ENCODE peak calls at places on chromosomes 1 and 21, in four cellular contexts. K, G, T and W are unnamed samples.

GRCh38 chr1:183318433-183318832 is 99.7 kb downstream of the NMNAT2 start:
- DNase-seq in T (no peak), G (peak), K (peak), W (peak)

GRCh38 chr1:153678519-153679336 is at the start of gene NPR1:
- DNase-seq in T (no peak), K (peak), G (no peak), W (peak)

GRCh38 chr1:6082430-6082971 is 36.8 kb downstream of the KCNAB2 start:
- DNase-seq in G (peak), T (no peak), K (no peak), W (peak)

GRCh38 chr1:101235696-101236545 is 898 bp upstream of the S1PR1 start:
- DNase-seq in K (peak), T (no peak), G (no peak), W (peak)

GRCh38 chr1:198741744-198742143 is 102.9 kb downstream of the PTPRC start:
- DNase-seq in G (no peak), T (no peak), K (no peak), W (peak)

GRCh38 chr1:165910764-165911421 is 83.5 kb downstream of the UCK2 start:
- DNase-seq in G (peak), T (no peak), K (peak), W (no peak)

GRCh38 chr1:114979278-114979891 is 50.2 kb upstream of the TSHB start:
- DNase-seq in K (peak), G (peak), T (peak), W (peak)

GRCh38 chr1:194084755-194085154 is 898.3 kb upstream of the B3GALT2 start:
- DNase-seq in K (no peak), T (no peak), G (no peak), W (no peak)

GRCh38 chr1:46643368-46643775 is 24.8 kb downstream of the ATPAF1 start:
- DNase-seq in T (no peak), G (peak), K (peak), W (no peak)

GRCh38 chr1:67701876-67702275 is 16.9 kb downstream of the GADD45A start:
- DNase-seq in T (no peak), K (no peak), G (no peak), W (no peak)

GRCh38 chr1:168360622-168361021 is 79.9 kb downstream of the TBX19 start:
- DNase-seq in T (no peak), K (no peak), G (no peak), W (no peak)

GRCh38 chr1:188365874-188366273 is 1537.1 kb downstream of the PLA2G4A start:
- DNase-seq in G (no peak), K (no peak), T (no peak), W (peak)

GRCh38 chr1:10724052-10724494 is 72.4 kb downstream of the CASZ1 start:
- DNase-seq in K (no peak), T (peak), G (no peak), W (no peak)

GRCh38 chr1:83796409-83796808 is 202.5 kb downstream of the TTLL7 start:
- DNase-seq in K (no peak), G (no peak), T (no peak), W (peak)

GRCh38 chr1:35264861-35265260 is 3.6 kb upstream of the ZMYM4 start:
- DNase-seq in G (peak), K (peak), T (no peak), W (peak)

GRCh38 chr1:67616394-67616985 is 68.5 kb upstream of the GADD45A start:
- DNase-seq in K (peak), T (no peak), G (no peak), W (no peak)

GRCh38 chr1:1599919-1600860 is at the start of gene FNDC10:
- DNase-seq in T (no peak), K (no peak), G (no peak), W (peak)

GRCh38 chr1:178254433-178254832 is 160.5 kb downstream of the RASAL2 start:
- DNase-seq in K (no peak), T (no peak), G (no peak), W (no peak)

GRCh38 chr1:39348278-39348677 is 143.2 kb upstream of the BMP8A start:
- DNase-seq in K (no peak), T (no peak), G (no peak), W (no peak)

GRCh38 chr21:39385299-39386145 is 36.6 kb upstream of the HMGN1 start:
- DNase-seq in K (peak), G (peak), T (no peak), W (no peak)

GRCh38 chr1:24157921-24158481 is 15.1 kb upstream of the IL22RA1 start:
- DNase-seq in K (no peak), T (no peak), G (no peak), W (peak)

GRCh38 chr1:24154215-24154614 is 11.3 kb upstream of the IL22RA1 start:
- DNase-seq in T (no peak), K (no peak), G (no peak), W (peak)

GRCh38 chr1:24156542-24157260 is 13.8 kb upstream of the IL22RA1 start:
- DNase-seq in K (no peak), G (no peak), T (no peak), W (no peak)

GRCh38 chr1:24152631-24153494 is 9.9 kb upstream of the IL22RA1 start:
- DNase-seq in K (no peak), G (no peak), T (no peak), W (no peak)

DNA sequence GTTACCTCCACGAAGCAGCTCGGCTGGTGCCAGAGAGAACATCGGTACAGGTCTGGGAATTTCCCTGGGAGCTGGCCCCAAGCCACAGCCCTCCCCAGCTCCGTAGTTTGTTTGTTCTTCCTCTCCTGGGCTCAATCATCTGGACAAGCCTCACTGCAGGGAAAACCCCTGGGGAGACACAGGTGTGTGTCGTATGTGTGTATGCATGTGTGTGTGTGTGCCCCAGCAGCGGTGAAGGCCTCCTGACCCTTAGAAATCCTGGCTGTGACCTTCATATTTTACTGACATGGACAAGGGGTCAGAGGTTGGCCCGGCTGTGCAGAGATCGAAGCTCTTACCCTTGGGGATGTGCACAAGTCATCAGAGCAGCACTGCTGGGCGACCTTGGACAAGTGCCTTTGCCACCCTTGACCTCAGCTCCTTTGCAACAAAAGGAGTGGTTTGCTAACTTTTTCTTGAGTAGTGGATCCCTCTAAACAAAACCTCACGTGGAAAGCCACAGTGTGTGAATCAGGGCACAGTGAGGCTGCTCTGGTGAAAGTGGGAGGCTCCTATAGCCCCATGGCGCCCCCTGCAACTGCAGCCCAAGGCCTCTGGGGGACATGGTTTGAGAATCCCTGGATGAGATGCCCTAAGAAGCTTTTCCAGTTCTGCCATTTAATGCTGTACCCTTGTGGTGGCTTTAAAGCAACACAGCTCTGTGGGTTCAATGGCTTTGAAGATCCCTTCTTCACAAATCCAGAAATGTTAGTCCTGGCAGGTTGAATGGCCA is 12.3 kb upstream of the IL22RA1 start:
- DNase-seq in T (peak), K (no peak), G (peak), W (peak)
- TF ChIP-seq POLR2AphosphoS5 in T (no peak), K (no peak), G (no peak), W (no peak)

DNA sequence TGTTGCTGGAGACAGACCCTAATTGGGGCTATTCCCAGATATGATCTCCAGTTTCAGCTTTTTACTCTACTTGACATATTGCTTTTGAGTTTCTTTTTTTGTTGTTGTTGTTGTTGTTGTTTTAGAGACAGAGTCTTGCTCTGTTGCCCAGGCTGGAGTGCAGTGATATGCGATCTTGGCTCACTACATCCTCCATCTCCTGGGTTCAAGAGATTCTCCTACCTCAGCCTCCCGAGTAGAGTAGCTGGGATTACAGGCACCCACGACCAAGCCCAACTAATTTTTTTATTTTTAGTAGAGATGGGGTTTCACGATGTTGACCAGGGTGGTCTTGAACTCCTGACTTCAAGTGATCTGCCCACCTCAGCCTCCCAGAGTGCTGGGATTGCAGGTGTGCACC is 1.3 kb upstream of the SRP9 start:
- DNase-seq in K (no peak), T (no peak), G (no peak), W (no peak)
- H2AFZ ChIP-seq in K (no peak), T (no peak), G (no peak), W (no peak)

GRCh38 chr1:24945354-24946326 is 15.6 kb upstream of the RUNX3 start:
- DNase-seq in T (no peak), K (no peak), G (no peak), W (no peak)
- TF ChIP-seq POLR2AphosphoS5 in T (no peak), K (no peak), G (no peak), W (no peak)

DNA sequence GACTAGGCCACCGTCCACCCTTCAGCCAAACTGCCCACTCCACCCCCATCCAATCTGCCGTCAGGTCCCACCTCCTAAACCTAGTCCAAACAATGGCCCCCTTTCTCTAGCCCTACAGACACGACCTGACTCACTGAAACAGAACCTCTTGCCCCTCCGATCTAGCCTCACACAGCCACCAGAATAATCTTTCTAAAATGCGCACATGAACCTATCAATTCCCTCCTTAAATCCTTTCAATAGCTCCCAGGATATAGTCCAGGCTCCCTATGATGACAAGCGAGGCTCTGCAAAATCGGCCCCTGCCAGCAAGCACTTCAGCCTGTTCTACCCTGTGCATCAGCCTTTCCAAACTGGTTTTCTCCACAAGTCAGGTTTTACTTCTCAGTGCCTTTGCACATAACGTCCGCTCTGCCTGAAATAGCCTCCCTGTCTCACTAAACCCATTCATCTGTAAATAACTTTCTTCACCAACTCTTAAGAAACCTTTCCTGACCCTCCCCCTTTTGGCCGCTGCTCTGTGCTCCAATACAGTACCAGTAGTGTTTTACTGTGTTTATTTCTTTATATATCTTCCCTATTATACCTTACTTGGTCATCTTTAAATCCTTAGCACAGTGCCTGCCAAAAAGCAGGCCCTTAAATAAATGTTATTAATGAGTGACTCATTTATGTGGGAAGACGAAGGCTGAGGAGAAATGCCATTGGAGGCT is 9.0 kb upstream of the CDC20 start:
- DNase-seq in K (no peak), T (no peak), G (no peak), W (peak)
- H2AFZ ChIP-seq in K (peak), T (peak), G (peak), W (peak)

GRCh38 chr21:25638634-25639166 is 358 bp upstream of the JAM2 start:
- DNase-seq in G (no peak), T (no peak), K (peak), W (no peak)

GRCh38 chr21:25637846-25638245 is 1.2 kb upstream of the JAM2 start:
- DNase-seq in G (no peak), K (no peak), T (no peak), W (no peak)

GRCh38 chr21:25640671-25641292 is 1.7 kb downstream of the JAM2 start:
- DNase-seq in G (no peak), T (no peak), K (no peak), W (no peak)

GRCh38 chr21:25639922-25640670 is 1.0 kb downstream of the JAM2 start:
- DNase-seq in K (peak), G (no peak), T (no peak), W (peak)

DNA sequence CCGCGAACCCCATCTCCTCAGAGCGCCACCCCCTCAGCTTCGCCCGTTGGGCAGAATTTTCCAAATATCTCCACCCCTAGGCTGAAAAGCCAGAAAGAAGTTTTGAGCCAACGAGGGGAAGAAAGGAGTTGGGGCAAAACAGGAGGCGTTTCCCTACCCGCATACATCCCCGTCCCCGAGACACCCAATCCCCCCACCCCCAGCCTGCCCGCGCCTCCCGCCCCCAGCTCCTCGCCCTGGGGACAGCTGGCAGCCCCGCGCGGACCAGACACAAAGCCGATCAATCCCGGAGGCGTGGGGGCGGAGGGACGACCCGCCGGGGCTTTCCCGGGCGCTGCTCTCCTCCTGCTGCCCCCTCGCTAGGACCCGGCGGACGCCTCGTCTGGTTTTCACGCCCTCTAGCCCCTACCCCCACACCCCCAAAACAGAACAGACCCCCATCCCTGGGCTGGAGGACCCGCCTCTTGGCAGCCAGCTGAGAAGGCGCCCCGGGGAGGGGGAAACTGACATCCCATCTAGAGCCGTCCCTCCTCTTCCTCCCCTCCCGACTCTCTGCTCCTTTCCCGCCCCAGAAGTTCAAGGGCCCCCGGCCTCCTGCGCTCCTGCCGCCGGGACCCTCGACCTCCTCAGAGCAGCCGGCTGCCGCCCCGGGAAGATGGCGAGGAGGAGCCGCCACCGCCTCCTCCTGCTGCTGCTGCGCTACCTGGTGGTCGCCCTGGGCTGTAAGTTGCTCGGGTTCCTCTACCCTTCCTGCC is at the start of gene JAM2:
- DNase-seq in T (no peak), K (no peak), G (no peak), W (peak)
- TF ChIP-seq POLR2AphosphoS5 in T (no peak), K (no peak), G (no peak), W (peak)

GRCh38 chr1:80893140-80893539 is 907.6 kb upstream of the ADGRL2 start:
- DNase-seq in T (no peak), G (no peak), K (no peak), W (no peak)
- H2AFZ ChIP-seq in T (no peak), G (no peak), K (no peak), W (peak)

GRCh38 chr1:48405400-48405799 is 66.6 kb downstream of the SPATA6 start:
- DNase-seq in K (no peak), G (no peak), T (no peak), W (no peak)
- TF ChIP-seq POLR2AphosphoS5 in K (no peak), G (no peak), T (no peak), W (no peak)

GRCh38 chr1:169670836-169671235 is 40.6 kb downstream of the SELL start:
- DNase-seq in T (no peak), G (no peak), K (peak), W (no peak)
- H2AFZ ChIP-seq in T (no peak), G (no peak), K (peak), W (no peak)